ENCODE peak calls at places on chromosomes 16 and 17, in eight cellular contexts. One of them, this sample, is unnamed.

GRCh38 chr17:50931003-50931878 is 65.1 kb upstream of the TOB1 start:
- DNase-seq in CD4-positive, CD25-positive, alpha-beta regulatory T cell: peak
- DNase-seq in aorta: peak
- DNase-seq in kidney: peak
- DNase-seq in lower lobe of right lung: peak
- DNase-seq in ovary: peak
- DNase-seq in A549: no peak
- DNase-seq in esophagus squamous epithelium: no peak
- DNase-seq in this sample: peak

GRCh38 chr16:84950906-84951305 is 60.4 kb downstream of the ZDHHC7 start:
- DNase-seq in CD4-positive, CD25-positive, alpha-beta regulatory T cell: no peak
- DNase-seq in aorta: no peak
- DNase-seq in kidney: no peak
- DNase-seq in lower lobe of right lung: no peak
- DNase-seq in ovary: no peak
- DNase-seq in A549: peak
- DNase-seq in esophagus squamous epithelium: no peak
- DNase-seq in this sample: peak

GRCh38 chr16:47506800-47507199 is 45.7 kb downstream of the PHKB start:
- DNase-seq in CD4-positive, CD25-positive, alpha-beta regulatory T cell: no peak
- DNase-seq in aorta: no peak
- DNase-seq in kidney: no peak
- DNase-seq in lower lobe of right lung: no peak
- DNase-seq in ovary: no peak
- DNase-seq in A549: no peak
- DNase-seq in esophagus squamous epithelium: no peak
- DNase-seq in this sample: no peak

GRCh38 chr17:1107777-1108559 is 71.8 kb downstream of the ABR start:
- DNase-seq in CD4-positive, CD25-positive, alpha-beta regulatory T cell: no peak
- DNase-seq in aorta: no peak
- DNase-seq in kidney: no peak
- DNase-seq in lower lobe of right lung: no peak
- DNase-seq in ovary: no peak
- DNase-seq in A549: no peak
- DNase-seq in esophagus squamous epithelium: no peak
- DNase-seq in this sample: no peak

GRCh38 chr17:8315740-8316217 is 5.7 kb downstream of the ARHGEF15 start:
- DNase-seq in CD4-positive, CD25-positive, alpha-beta regulatory T cell: no peak
- DNase-seq in aorta: no peak
- DNase-seq in kidney: no peak
- DNase-seq in lower lobe of right lung: no peak
- DNase-seq in ovary: no peak
- DNase-seq in A549: no peak
- DNase-seq in esophagus squamous epithelium: no peak
- DNase-seq in this sample: no peak

GRCh38 chr17:76556759-76557367 is 17.0 kb downstream of the PRCD start:
- DNase-seq in CD4-positive, CD25-positive, alpha-beta regulatory T cell: peak
- DNase-seq in aorta: no peak
- DNase-seq in kidney: no peak
- DNase-seq in lower lobe of right lung: peak
- DNase-seq in ovary: no peak
- DNase-seq in A549: no peak
- DNase-seq in esophagus squamous epithelium: no peak
- DNase-seq in this sample: peak

GRCh38 chr16:20611350-20611902 is 35.3 kb upstream of the ACSM2B start:
- DNase-seq in CD4-positive, CD25-positive, alpha-beta regulatory T cell: no peak
- DNase-seq in aorta: peak
- DNase-seq in kidney: no peak
- DNase-seq in lower lobe of right lung: peak
- DNase-seq in ovary: no peak
- DNase-seq in A549: no peak
- DNase-seq in esophagus squamous epithelium: no peak
- DNase-seq in this sample: no peak

GRCh38 chr16:85162478-85163277 is 50.4 kb upstream of the CIBAR2 start:
- DNase-seq in CD4-positive, CD25-positive, alpha-beta regulatory T cell: no peak
- DNase-seq in aorta: peak
- DNase-seq in kidney: no peak
- DNase-seq in lower lobe of right lung: no peak
- DNase-seq in ovary: peak
- DNase-seq in A549: no peak
- DNase-seq in esophagus squamous epithelium: no peak
- DNase-seq in this sample: no peak

GRCh38 chr17:80946449-80946848 is 45.2 kb upstream of the CHMP6 start:
- DNase-seq in CD4-positive, CD25-positive, alpha-beta regulatory T cell: no peak
- DNase-seq in aorta: no peak
- DNase-seq in kidney: peak
- DNase-seq in lower lobe of right lung: no peak
- DNase-seq in ovary: no peak
- DNase-seq in A549: no peak
- DNase-seq in esophagus squamous epithelium: no peak
- DNase-seq in this sample: no peak

GRCh38 chr16:65480276-65480675 is 358.4 kb upstream of the CDH11 start:
- DNase-seq in CD4-positive, CD25-positive, alpha-beta regulatory T cell: no peak
- DNase-seq in aorta: no peak
- DNase-seq in kidney: no peak
- DNase-seq in lower lobe of right lung: no peak
- DNase-seq in ovary: no peak
- DNase-seq in A549: no peak
- DNase-seq in esophagus squamous epithelium: no peak
- DNase-seq in this sample: no peak

GRCh38 chr16:17374668-17375255 is 96.0 kb downstream of the XYLT1 start:
- DNase-seq in CD4-positive, CD25-positive, alpha-beta regulatory T cell: no peak
- DNase-seq in aorta: no peak
- DNase-seq in kidney: no peak
- DNase-seq in lower lobe of right lung: no peak
- DNase-seq in ovary: no peak
- DNase-seq in A549: no peak
- DNase-seq in esophagus squamous epithelium: no peak
- DNase-seq in this sample: no peak

GRCh38 chr17:35906559-35907265 is 23.9 kb downstream of the RDM1 start:
- DNase-seq in CD4-positive, CD25-positive, alpha-beta regulatory T cell: no peak
- DNase-seq in aorta: no peak
- DNase-seq in kidney: no peak
- DNase-seq in lower lobe of right lung: no peak
- DNase-seq in ovary: no peak
- DNase-seq in A549: no peak
- DNase-seq in esophagus squamous epithelium: no peak
- DNase-seq in this sample: no peak

GRCh38 chr16:19393226-19394074 is 24.2 kb upstream of the TMC5 start:
- DNase-seq in CD4-positive, CD25-positive, alpha-beta regulatory T cell: no peak
- DNase-seq in aorta: no peak
- DNase-seq in kidney: no peak
- DNase-seq in lower lobe of right lung: no peak
- DNase-seq in ovary: no peak
- DNase-seq in A549: no peak
- DNase-seq in esophagus squamous epithelium: no peak
- DNase-seq in this sample: no peak

GRCh38 chr16:88383401-88384221 is 852 bp downstream of the ZNF469 start:
- DNase-seq in CD4-positive, CD25-positive, alpha-beta regulatory T cell: no peak
- DNase-seq in aorta: peak
- DNase-seq in kidney: peak
- DNase-seq in lower lobe of right lung: peak
- DNase-seq in ovary: peak
- DNase-seq in A549: peak
- DNase-seq in esophagus squamous epithelium: no peak
- DNase-seq in this sample: no peak

GRCh38 chr16:78230832-78231231 is 131.4 kb downstream of the WWOX start:
- DNase-seq in CD4-positive, CD25-positive, alpha-beta regulatory T cell: no peak
- DNase-seq in aorta: no peak
- DNase-seq in kidney: no peak
- DNase-seq in lower lobe of right lung: no peak
- DNase-seq in ovary: no peak
- DNase-seq in A549: no peak
- DNase-seq in esophagus squamous epithelium: no peak
- DNase-seq in this sample: no peak

GRCh38 chr17:5194346-5194745 is 2.7 kb upstream of the ZNF594 start:
- DNase-seq in CD4-positive, CD25-positive, alpha-beta regulatory T cell: no peak
- DNase-seq in aorta: no peak
- DNase-seq in kidney: no peak
- DNase-seq in lower lobe of right lung: no peak
- DNase-seq in ovary: no peak
- DNase-seq in A549: no peak
- DNase-seq in esophagus squamous epithelium: no peak
- DNase-seq in this sample: no peak

GRCh38 chr17:65531508-65532431 is 29.7 kb downstream of the AXIN2 start:
- DNase-seq in CD4-positive, CD25-positive, alpha-beta regulatory T cell: no peak
- DNase-seq in aorta: peak
- DNase-seq in kidney: peak
- DNase-seq in lower lobe of right lung: no peak
- DNase-seq in ovary: peak
- DNase-seq in A549: peak
- DNase-seq in esophagus squamous epithelium: no peak
- DNase-seq in this sample: no peak
- H3K27ac ChIP-seq in CD4-positive, CD25-positive, alpha-beta regulatory T cell: no peak
- H3K27ac ChIP-seq in aorta: peak
- H3K27ac ChIP-seq in kidney: peak
- H3K27ac ChIP-seq in lower lobe of right lung: peak
- H3K27ac ChIP-seq in ovary: no peak
- H3K27ac ChIP-seq in A549: no peak
- H3K27ac ChIP-seq in esophagus squamous epithelium: peak
- H3K27ac ChIP-seq in this sample: no peak

GRCh38 chr17:73316919-73317505 is 5.2 kb upstream of the CDC42EP4 start:
- DNase-seq in CD4-positive, CD25-positive, alpha-beta regulatory T cell: no peak
- DNase-seq in aorta: no peak
- DNase-seq in kidney: no peak
- DNase-seq in lower lobe of right lung: no peak
- DNase-seq in ovary: no peak
- DNase-seq in A549: no peak
- DNase-seq in esophagus squamous epithelium: no peak
- DNase-seq in this sample: no peak
- H3K27ac ChIP-seq in CD4-positive, CD25-positive, alpha-beta regulatory T cell: no peak
- H3K27ac ChIP-seq in aorta: no peak
- H3K27ac ChIP-seq in kidney: no peak
- H3K27ac ChIP-seq in lower lobe of right lung: no peak
- H3K27ac ChIP-seq in ovary: no peak
- H3K27ac ChIP-seq in A549: no peak
- H3K27ac ChIP-seq in esophagus squamous epithelium: peak
- H3K27ac ChIP-seq in this sample: no peak

GRCh38 chr16:11437069-11437468 is 91.8 kb downstream of the RMI2 start:
- DNase-seq in CD4-positive, CD25-positive, alpha-beta regulatory T cell: no peak
- DNase-seq in aorta: no peak
- DNase-seq in kidney: no peak
- DNase-seq in lower lobe of right lung: no peak
- DNase-seq in ovary: no peak
- DNase-seq in A549: no peak
- DNase-seq in esophagus squamous epithelium: no peak
- DNase-seq in this sample: no peak
- H3K27ac ChIP-seq in CD4-positive, CD25-positive, alpha-beta regulatory T cell: no peak
- H3K27ac ChIP-seq in aorta: no peak
- H3K27ac ChIP-seq in kidney: no peak
- H3K27ac ChIP-seq in lower lobe of right lung: no peak
- H3K27ac ChIP-seq in ovary: no peak
- H3K27ac ChIP-seq in A549: no peak
- H3K27ac ChIP-seq in esophagus squamous epithelium: no peak
- H3K27ac ChIP-seq in this sample: no peak

DNA sequence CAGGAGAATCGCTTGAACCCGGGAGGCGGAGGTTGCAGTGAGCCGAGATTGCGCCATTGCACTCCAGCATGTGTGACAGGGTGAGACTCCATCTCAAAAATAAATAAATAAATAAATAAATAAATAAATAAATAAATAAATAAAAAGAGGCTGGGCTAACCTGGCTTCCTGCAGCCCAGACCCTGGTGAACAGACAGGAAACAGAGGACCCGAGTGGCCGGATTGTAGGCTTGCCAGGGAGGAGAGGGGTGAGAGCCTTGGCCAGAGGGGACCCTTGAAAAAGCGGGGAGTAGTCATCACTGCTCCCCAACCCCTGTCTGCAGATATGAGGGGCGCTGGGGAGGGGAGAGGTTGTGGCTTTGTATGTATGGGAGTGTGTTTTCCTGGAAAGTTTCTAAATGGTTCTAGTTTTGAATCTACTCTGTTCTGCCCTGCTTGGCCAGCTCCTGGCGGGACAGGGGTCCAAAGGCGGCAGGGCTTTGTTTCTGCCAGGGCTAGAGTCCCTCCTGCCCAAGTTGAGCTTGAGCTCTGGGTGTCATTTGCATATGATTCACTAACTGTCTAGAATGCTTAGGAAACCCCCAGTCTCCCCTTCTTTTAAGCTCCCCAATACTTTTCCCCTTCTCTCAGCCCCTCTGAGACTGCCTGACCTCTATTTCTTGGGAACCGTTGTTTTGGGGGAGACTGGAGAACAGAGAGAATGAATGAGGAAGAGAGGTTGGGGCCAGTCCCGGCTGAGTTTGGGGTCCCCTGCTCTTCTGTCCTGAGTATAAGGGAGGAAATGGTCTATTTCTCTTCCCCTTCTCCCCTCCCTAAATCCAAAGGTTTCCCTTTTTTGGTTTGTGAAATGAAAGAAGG is 16.4 kb downstream of the RARA start:
- DNase-seq in CD4-positive, CD25-positive, alpha-beta regulatory T cell: peak
- DNase-seq in aorta: peak
- DNase-seq in kidney: peak
- DNase-seq in lower lobe of right lung: peak
- DNase-seq in ovary: no peak
- DNase-seq in A549: no peak
- DNase-seq in esophagus squamous epithelium: no peak
- DNase-seq in this sample: no peak
- H3K27ac ChIP-seq in CD4-positive, CD25-positive, alpha-beta regulatory T cell: peak
- H3K27ac ChIP-seq in aorta: no peak
- H3K27ac ChIP-seq in kidney: peak
- H3K27ac ChIP-seq in lower lobe of right lung: peak
- H3K27ac ChIP-seq in ovary: no peak
- H3K27ac ChIP-seq in A549: peak
- H3K27ac ChIP-seq in esophagus squamous epithelium: peak
- H3K27ac ChIP-seq in this sample: peak

DNA sequence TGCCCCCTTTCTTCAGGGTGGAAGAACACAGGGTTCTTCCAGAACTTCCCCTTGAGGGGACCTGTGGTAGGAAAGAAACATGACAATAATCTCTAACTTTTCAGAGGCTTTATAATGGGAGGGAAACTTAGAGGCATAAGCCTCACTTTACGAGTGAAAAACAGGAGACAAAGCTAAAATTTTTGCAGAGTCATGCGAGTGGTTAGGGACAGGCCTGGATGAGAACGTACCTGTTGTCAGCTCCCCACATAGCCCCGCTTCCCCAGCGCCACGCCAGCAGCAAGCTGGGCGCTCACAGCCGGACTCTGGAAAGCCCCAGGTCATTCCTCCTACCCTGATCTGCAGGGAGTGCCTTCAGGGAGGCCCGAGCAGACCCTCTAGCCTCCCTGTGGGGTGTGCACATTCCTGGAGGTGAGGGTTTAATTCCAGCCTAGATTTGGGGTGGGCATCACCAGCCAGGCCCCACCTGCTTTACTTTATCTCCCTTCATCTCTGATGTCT is 53.6 kb downstream of the LDHD start:
- DNase-seq in CD4-positive, CD25-positive, alpha-beta regulatory T cell: no peak
- DNase-seq in aorta: no peak
- DNase-seq in kidney: no peak
- DNase-seq in lower lobe of right lung: no peak
- DNase-seq in ovary: no peak
- DNase-seq in A549: no peak
- DNase-seq in esophagus squamous epithelium: no peak
- DNase-seq in this sample: no peak
- H3K27ac ChIP-seq in CD4-positive, CD25-positive, alpha-beta regulatory T cell: no peak
- H3K27ac ChIP-seq in aorta: no peak
- H3K27ac ChIP-seq in kidney: no peak
- H3K27ac ChIP-seq in lower lobe of right lung: peak
- H3K27ac ChIP-seq in ovary: no peak
- H3K27ac ChIP-seq in A549: peak
- H3K27ac ChIP-seq in esophagus squamous epithelium: peak
- H3K27ac ChIP-seq in this sample: no peak

GRCh38 chr16:89482087-89482823 is 8.1 kb downstream of the ANKRD11 start:
- DNase-seq in CD4-positive, CD25-positive, alpha-beta regulatory T cell: no peak
- DNase-seq in aorta: no peak
- DNase-seq in kidney: no peak
- DNase-seq in lower lobe of right lung: no peak
- DNase-seq in ovary: no peak
- DNase-seq in A549: no peak
- DNase-seq in esophagus squamous epithelium: no peak
- DNase-seq in this sample: no peak
- H3K27ac ChIP-seq in CD4-positive, CD25-positive, alpha-beta regulatory T cell: peak
- H3K27ac ChIP-seq in aorta: no peak
- H3K27ac ChIP-seq in kidney: no peak
- H3K27ac ChIP-seq in lower lobe of right lung: no peak
- H3K27ac ChIP-seq in ovary: no peak
- H3K27ac ChIP-seq in A549: no peak
- H3K27ac ChIP-seq in esophagus squamous epithelium: peak
- H3K27ac ChIP-seq in this sample: peak

This sample was measured in CD4-positive, alpha-beta T cell.